ENCODE peak calls at places on chromosome 22, in four cellular contexts. One of them, this sample, is unnamed.

GRCh38 chr22:48448821-48449220 is 1378.9 kb downstream of the BRD1 start:
- DNase-seq in activated T-helper 9 cell treated with anti-CD3 and anti-CD28 coated beads, Interleukin-2, amount 50 U/mL, for 16 hours: no peak
- DNase-seq in GM13977: no peak
- DNase-seq in NCI-H1930: no peak
- DNase-seq in this sample: no peak

GRCh38 chr22:23353004-23353403 is 172.7 kb downstream of the BCR start:
- DNase-seq in NCI-H1930: no peak
- DNase-seq in activated T-helper 9 cell treated with anti-CD3 and anti-CD28 coated beads, Interleukin-2, amount 50 U/mL, for 16 hours: no peak
- DNase-seq in GM13977: no peak
- DNase-seq in this sample: no peak

GRCh38 chr22:49967333-49968241 is 7.0 kb downstream of the PIM3 start:
- DNase-seq in GM13977: no peak
- DNase-seq in activated T-helper 9 cell treated with anti-CD3 and anti-CD28 coated beads, Interleukin-2, amount 50 U/mL, for 16 hours: no peak
- DNase-seq in NCI-H1930: no peak
- DNase-seq in this sample: peak; percentile 47

GRCh38 chr22:45468872-45469572 is 33.7 kb upstream of the FBLN1 start:
- DNase-seq in GM13977: no peak
- DNase-seq in NCI-H1930: no peak
- DNase-seq in activated T-helper 9 cell treated with anti-CD3 and anti-CD28 coated beads, Interleukin-2, amount 50 U/mL, for 16 hours: no peak
- DNase-seq in this sample: no peak

GRCh38 chr22:27046126-27046525 is 388.7 kb downstream of the MIAT start:
- DNase-seq in activated T-helper 9 cell treated with anti-CD3 and anti-CD28 coated beads, Interleukin-2, amount 50 U/mL, for 16 hours: no peak
- DNase-seq in GM13977: no peak
- DNase-seq in NCI-H1930: no peak
- DNase-seq in this sample: no peak

GRCh38 chr22:48823941-48824340 is 1003.7 kb downstream of the BRD1 start:
- DNase-seq in NCI-H1930: no peak
- DNase-seq in activated T-helper 9 cell treated with anti-CD3 and anti-CD28 coated beads, Interleukin-2, amount 50 U/mL, for 16 hours: no peak
- DNase-seq in GM13977: no peak
- DNase-seq in this sample: peak; percentile 8

GRCh38 chr22:42151924-42152635 is 21.5 kb upstream of the CYP2D6 start:
- DNase-seq in NCI-H1930: no peak
- DNase-seq in activated T-helper 9 cell treated with anti-CD3 and anti-CD28 coated beads, Interleukin-2, amount 50 U/mL, for 16 hours: no peak
- DNase-seq in GM13977: no peak
- DNase-seq in this sample: no peak

GRCh38 chr22:20638143-20638870 is 130.9 kb downstream of the MED15 start:
- DNase-seq in GM13977: no peak
- DNase-seq in activated T-helper 9 cell treated with anti-CD3 and anti-CD28 coated beads, Interleukin-2, amount 50 U/mL, for 16 hours: no peak
- DNase-seq in NCI-H1930: no peak
- DNase-seq in this sample: no peak

GRCh38 chr22:37431811-37432707 is 4.8 kb upstream of the ELFN2 start:
- DNase-seq in NCI-H1930: no peak
- DNase-seq in GM13977: peak; percentile 43
- DNase-seq in activated T-helper 9 cell treated with anti-CD3 and anti-CD28 coated beads, Interleukin-2, amount 50 U/mL, for 16 hours: peak; percentile 20
- DNase-seq in this sample: peak; percentile 59

GRCh38 chr22:27420186-27420816 is 381.3 kb downstream of the MN1 start:
- DNase-seq in activated T-helper 9 cell treated with anti-CD3 and anti-CD28 coated beads, Interleukin-2, amount 50 U/mL, for 16 hours: no peak
- DNase-seq in GM13977: no peak
- DNase-seq in NCI-H1930: no peak
- DNase-seq in this sample: no peak

This sample was measured in activated T-cell treated with anti-CD3 and anti-CD28 coated beads, Interleukin-2, amount 50 U/mL, for 24 hours.